ENCODE peak calls at places on chromosomes 3 and 15, in six cellular contexts. One of them, this sample, is unnamed.

GRCh38 chr3:134885877-134886621 is 91.0 kb downstream of the EPHB1 start:
- DNase-seq in dorsolateral prefrontal cortex: no peak
- DNase-seq in cardiac fibroblast: no peak
- DNase-seq in sigmoid colon: no peak
- DNase-seq in retinal pigment epithelial cell: peak; percentile 14
- DNase-seq in BJ: peak; percentile 30
- DNase-seq in this sample: peak; percentile 86

GRCh38 chr3:72137865-72138861 is 353.2 kb upstream of the PROK2 start:
- DNase-seq in retinal pigment epithelial cell: no peak
- DNase-seq in cardiac fibroblast: no peak
- DNase-seq in sigmoid colon: no peak
- DNase-seq in BJ: no peak
- DNase-seq in dorsolateral prefrontal cortex: no peak
- DNase-seq in this sample: no peak

GRCh38 chr3:171384101-171384891 is 75.9 kb downstream of the TNIK start:
- DNase-seq in cardiac fibroblast: no peak
- DNase-seq in retinal pigment epithelial cell: peak; percentile 83
- DNase-seq in BJ: no peak
- DNase-seq in dorsolateral prefrontal cortex: no peak
- DNase-seq in sigmoid colon: no peak
- DNase-seq in this sample: no peak

GRCh38 chr3:40200754-40201316 is 108.7 kb upstream of the EIF1B start:
- DNase-seq in BJ: no peak
- DNase-seq in dorsolateral prefrontal cortex: no peak
- DNase-seq in cardiac fibroblast: no peak
- DNase-seq in sigmoid colon: no peak
- DNase-seq in retinal pigment epithelial cell: no peak
- DNase-seq in this sample: no peak

GRCh38 chr3:107106316-107106715 is 270.9 kb upstream of the CCDC54 start:
- DNase-seq in retinal pigment epithelial cell: no peak
- DNase-seq in dorsolateral prefrontal cortex: no peak
- DNase-seq in cardiac fibroblast: peak; percentile 20
- DNase-seq in BJ: no peak
- DNase-seq in sigmoid colon: no peak
- DNase-seq in this sample: peak; percentile 16

GRCh38 chr3:109678600-109678999 is 341.3 kb upstream of the DPPA4 start:
- DNase-seq in BJ: no peak
- DNase-seq in cardiac fibroblast: no peak
- DNase-seq in retinal pigment epithelial cell: no peak
- DNase-seq in sigmoid colon: no peak
- DNase-seq in dorsolateral prefrontal cortex: no peak
- DNase-seq in this sample: no peak

GRCh38 chr15:101088788-101089578 is 162.9 kb downstream of the CHSY1 start:
- DNase-seq in retinal pigment epithelial cell: no peak
- DNase-seq in BJ: no peak
- DNase-seq in cardiac fibroblast: peak; percentile 67
- DNase-seq in dorsolateral prefrontal cortex: peak; percentile 65
- DNase-seq in sigmoid colon: peak; percentile 82
- DNase-seq in this sample: no peak

GRCh38 chr3:137762674-137763593 is 1.2 kb upstream of the SOX14 start:
- DNase-seq in BJ: no peak
- DNase-seq in retinal pigment epithelial cell: no peak
- DNase-seq in cardiac fibroblast: no peak
- DNase-seq in dorsolateral prefrontal cortex: no peak
- DNase-seq in sigmoid colon: no peak
- DNase-seq in this sample: no peak

GRCh38 chr15:75554717-75555116 is 24.4 kb downstream of the PTPN9 start:
- DNase-seq in cardiac fibroblast: peak; percentile 64
- DNase-seq in retinal pigment epithelial cell: no peak
- DNase-seq in dorsolateral prefrontal cortex: no peak
- DNase-seq in BJ: no peak
- DNase-seq in sigmoid colon: no peak
- DNase-seq in this sample: no peak

GRCh38 chr3:8443829-8444791 is 57.5 kb upstream of the LMCD1 start:
- DNase-seq in sigmoid colon: peak; percentile 86
- DNase-seq in BJ: peak; percentile 99
- DNase-seq in dorsolateral prefrontal cortex: peak; percentile 49
- DNase-seq in cardiac fibroblast: peak; percentile 100
- DNase-seq in retinal pigment epithelial cell: peak; percentile 95
- DNase-seq in this sample: peak; percentile 100

GRCh38 chr3:11245276-11245675 is 26.9 kb upstream of the ATG7 start:
- DNase-seq in retinal pigment epithelial cell: no peak
- DNase-seq in sigmoid colon: no peak
- DNase-seq in BJ: no peak
- DNase-seq in dorsolateral prefrontal cortex: no peak
- DNase-seq in cardiac fibroblast: no peak
- DNase-seq in this sample: no peak

GRCh38 chr15:38651328-38652038 is 86.9 kb upstream of the RASGRP1 start:
- DNase-seq in BJ: no peak
- DNase-seq in sigmoid colon: no peak
- DNase-seq in retinal pigment epithelial cell: no peak
- DNase-seq in dorsolateral prefrontal cortex: no peak
- DNase-seq in cardiac fibroblast: no peak
- DNase-seq in this sample: no peak

GRCh38 chr3:160754855-160755747 is 930 bp upstream of the PPM1L start:
- DNase-seq in BJ: peak; percentile 69
- DNase-seq in sigmoid colon: peak; percentile 97
- DNase-seq in retinal pigment epithelial cell: peak; percentile 80
- DNase-seq in dorsolateral prefrontal cortex: peak; percentile 96
- DNase-seq in cardiac fibroblast: peak; percentile 95
- DNase-seq in this sample: peak; percentile 68

GRCh38 chr3:160758929-160759577 is 3.0 kb downstream of the PPM1L start:
- DNase-seq in cardiac fibroblast: no peak
- DNase-seq in BJ: no peak
- DNase-seq in dorsolateral prefrontal cortex: no peak
- DNase-seq in sigmoid colon: no peak
- DNase-seq in retinal pigment epithelial cell: no peak
- DNase-seq in this sample: no peak

GRCh38 chr3:160755776-160756304 is at the start of gene PPM1L:
- DNase-seq in cardiac fibroblast: peak; percentile 40
- DNase-seq in retinal pigment epithelial cell: no peak
- DNase-seq in BJ: no peak
- DNase-seq in sigmoid colon: peak; percentile 80
- DNase-seq in dorsolateral prefrontal cortex: peak; percentile 70
- DNase-seq in this sample: no peak

GRCh38 chr3:160756907-160757623 is 1.0 kb downstream of the PPM1L start:
- DNase-seq in cardiac fibroblast: no peak
- DNase-seq in dorsolateral prefrontal cortex: peak; percentile 44
- DNase-seq in BJ: no peak
- DNase-seq in retinal pigment epithelial cell: no peak
- DNase-seq in sigmoid colon: peak; percentile 65
- DNase-seq in this sample: no peak

DNA sequence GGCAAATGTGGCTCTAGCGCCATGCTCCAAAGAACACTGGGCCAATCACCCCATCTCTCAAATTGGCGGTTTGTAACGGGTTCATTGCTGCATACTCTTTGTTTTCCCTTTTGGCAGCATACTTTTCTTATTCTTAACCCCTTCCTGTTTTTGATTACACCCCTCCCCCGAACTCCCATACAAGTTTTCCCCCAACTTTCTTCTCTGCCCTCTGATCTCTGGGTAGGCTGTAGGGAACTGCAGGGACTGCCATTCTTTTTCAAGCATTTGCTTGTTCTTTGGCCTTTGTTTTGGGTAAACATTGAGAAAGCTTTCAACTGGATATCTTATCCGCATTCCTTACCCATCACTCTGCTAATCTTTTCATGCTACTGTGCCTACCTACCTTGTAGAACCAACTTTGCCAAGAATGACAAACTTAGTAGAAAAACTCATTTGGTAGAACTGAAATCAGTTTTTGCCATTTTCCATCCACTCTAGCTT is 1.6 kb downstream of the PPM1L start:
- DNase-seq in cardiac fibroblast: no peak
- DNase-seq in retinal pigment epithelial cell: no peak
- DNase-seq in BJ: no peak
- DNase-seq in dorsolateral prefrontal cortex: no peak
- DNase-seq in sigmoid colon: no peak
- DNase-seq in this sample: no peak
- H3K4me3 ChIP-seq in cardiac fibroblast: no peak overlapping the region
- H3K4me3 ChIP-seq in retinal pigment epithelial cell: peak overlapping the region; percentile 70
- H3K4me3 ChIP-seq in BJ: no peak overlapping the region
- H3K4me3 ChIP-seq in dorsolateral prefrontal cortex: peak overlapping the region; percentile 85
- H3K4me3 ChIP-seq in sigmoid colon: peak overlapping the region; percentile 79
- H3K4me3 ChIP-seq in this sample: no peak overlapping the region

DNA sequence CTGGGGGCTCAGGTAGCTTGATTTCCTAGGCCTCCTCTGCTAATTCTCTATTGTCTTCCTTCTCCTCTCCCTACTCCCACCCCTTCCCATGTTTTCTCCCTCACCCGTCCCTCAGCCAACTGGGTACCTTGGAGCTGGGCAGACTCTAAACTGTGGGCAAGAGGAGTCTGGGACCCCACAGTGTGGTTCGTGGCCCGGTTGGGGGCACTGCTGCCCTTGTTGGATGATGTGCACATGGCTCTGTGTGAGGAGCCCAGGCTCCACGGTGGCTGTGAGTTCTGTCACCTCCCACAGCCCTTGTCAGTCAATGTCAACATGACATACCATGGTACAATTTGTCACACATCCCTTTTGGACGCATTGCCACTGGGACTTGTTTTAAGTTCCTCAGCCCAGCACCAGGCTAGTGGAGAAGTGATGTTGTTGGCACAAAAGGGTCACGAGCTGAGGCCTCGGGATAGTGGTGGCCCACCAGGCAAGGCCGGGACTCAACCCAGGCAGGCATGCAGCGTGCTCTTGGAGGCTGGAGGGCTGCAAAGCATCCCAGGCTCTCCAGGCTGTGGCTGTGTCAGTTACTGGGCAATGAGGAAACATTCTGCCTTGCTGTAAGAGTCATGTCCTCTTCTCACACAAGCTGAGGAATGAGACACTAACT is 142.3 kb downstream of the TLE3 start:
- DNase-seq in cardiac fibroblast: no peak
- DNase-seq in sigmoid colon: no peak
- DNase-seq in dorsolateral prefrontal cortex: no peak
- DNase-seq in retinal pigment epithelial cell: no peak
- DNase-seq in BJ: no peak
- DNase-seq in this sample: no peak
- TF ChIP-seq CTCF in cardiac fibroblast: no peak
- TF ChIP-seq CTCF in sigmoid colon: no peak
- TF ChIP-seq CTCF in dorsolateral prefrontal cortex: no peak
- TF ChIP-seq CTCF in retinal pigment epithelial cell: no peak
- TF ChIP-seq CTCF in BJ: no peak
- TF ChIP-seq CTCF in this sample: no peak

DNA sequence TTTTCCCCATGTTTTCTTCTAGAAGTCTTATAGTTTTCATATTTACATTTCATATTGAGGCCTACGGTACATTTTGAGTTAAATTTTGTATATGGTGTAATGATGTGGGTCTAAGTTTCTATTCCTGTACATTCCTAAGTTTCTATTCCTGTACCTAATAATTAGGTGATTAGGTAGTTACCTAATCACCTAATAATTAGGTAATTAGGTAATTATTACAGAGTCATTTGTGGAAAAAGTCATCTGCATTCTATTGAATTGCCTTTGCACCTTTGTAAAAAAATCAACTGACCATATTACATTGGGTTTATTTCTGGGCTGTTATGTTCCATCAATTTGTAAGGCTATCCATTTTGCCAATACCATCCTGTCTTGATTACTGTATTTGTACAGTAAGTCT is 37.1 kb downstream of the MAP4 start:
- DNase-seq in sigmoid colon: no peak
- DNase-seq in dorsolateral prefrontal cortex: no peak
- DNase-seq in BJ: no peak
- DNase-seq in retinal pigment epithelial cell: no peak
- DNase-seq in cardiac fibroblast: no peak
- DNase-seq in this sample: no peak
- H3K4me3 ChIP-seq in sigmoid colon: no peak overlapping the region
- H3K4me3 ChIP-seq in dorsolateral prefrontal cortex: no peak overlapping the region
- H3K4me3 ChIP-seq in BJ: no peak overlapping the region
- H3K4me3 ChIP-seq in retinal pigment epithelial cell: no peak overlapping the region
- H3K4me3 ChIP-seq in cardiac fibroblast: no peak overlapping the region
- H3K4me3 ChIP-seq in this sample: no peak overlapping the region

DNA sequence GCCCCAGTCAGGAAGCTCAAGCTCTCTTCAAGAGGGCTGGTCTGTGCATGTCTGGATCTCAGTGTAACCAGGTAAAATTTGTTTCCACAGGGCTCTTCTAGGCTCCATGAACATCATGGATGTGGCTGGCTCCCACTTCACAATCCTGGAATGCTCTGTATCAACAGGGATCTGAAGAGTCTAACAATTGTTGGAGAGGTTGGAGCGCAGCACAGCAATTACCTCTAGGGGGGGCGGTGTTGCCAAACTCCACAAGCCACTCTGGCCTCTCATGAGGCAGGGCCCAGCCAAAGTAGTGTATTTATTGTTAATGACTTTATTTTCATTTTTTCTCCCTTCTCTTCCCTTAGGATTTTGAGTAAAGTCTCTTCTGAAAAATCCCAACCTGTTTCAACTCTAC is 6.1 kb upstream of the EIF2B5 start:
- DNase-seq in cardiac fibroblast: peak; percentile 61
- DNase-seq in retinal pigment epithelial cell: no peak
- DNase-seq in sigmoid colon: no peak
- DNase-seq in BJ: no peak
- DNase-seq in dorsolateral prefrontal cortex: no peak
- DNase-seq in this sample: no peak
- TF ChIP-seq CTCF in cardiac fibroblast: peak; percentile 47
- TF ChIP-seq CTCF in retinal pigment epithelial cell: peak; percentile 63
- TF ChIP-seq CTCF in sigmoid colon: no peak
- TF ChIP-seq CTCF in BJ: peak; percentile 56
- TF ChIP-seq CTCF in dorsolateral prefrontal cortex: no peak
- TF ChIP-seq CTCF in this sample: peak; percentile 35

This sample was measured in kidney epithelial cell.